ENCODE peak calls at places on chromosome 10, in seven cellular contexts. Y is amniotic stem cell; J is stimulated activated CD4-positive, alpha-beta T cell treated with anti-CD3 and anti-CD28 coated beads, Interleukin-4, amount 100 ng/mL, for 24 hours; L is T-cell; E is activated CD8-positive, alpha-beta memory T cell treated with anti-CD3 and anti-CD28 coated beads, Interleukin-2, amount 10 ng/mL, durations not matched to agents 7 days and 5 days; D is T-helper 2 cell; U is ureter. F is an unnamed sample.

GRCh38 chr10:6200588-6201510 is 1.9 kb upstream of the PFKFB3 start:
- DNase-seq in E (peak; percentile 74), L (peak; percentile 29), Y (no peak), D (no peak), J (peak; percentile 49), U (peak; percentile 64), F (peak; percentile 16)

GRCh38 chr10:89954787-89955566 is 253.6 kb downstream of the KIF20B start:
- DNase-seq in Y (no peak), L (no peak), U (no peak), D (no peak), E (no peak), J (no peak), F (no peak)

GRCh38 chr10:88165849-88166271 is 302.4 kb downstream of the PTEN start:
- DNase-seq in J (no peak), U (no peak), Y (peak; percentile 62), D (no peak), E (no peak), L (no peak), F (no peak)

GRCh38 chr10:86668297-86669165 is at the start of gene LDB3:
- DNase-seq in D (no peak), L (no peak), E (no peak), U (peak; percentile 69), J (no peak), Y (peak; percentile 29), F (no peak)

GRCh38 chr10:123062726-123063125 is 53.9 kb downstream of the ACADSB start:
- DNase-seq in U (no peak), L (no peak), E (no peak), D (no peak), Y (no peak), J (no peak), F (no peak)

GRCh38 chr10:132941640-132942051 is 724 bp downstream of the CFAP46 start:
- DNase-seq in Y (no peak), J (no peak), E (no peak), D (no peak), L (no peak), U (no peak), F (no peak)

GRCh38 chr10:70379581-70380176 is 2.7 kb downstream of the LRRC20 start:
- DNase-seq in L (no peak), E (no peak), J (no peak), D (no peak), Y (no peak), U (no peak), F (no peak)

GRCh38 chr10:93903051-93903450 is 9.3 kb downstream of the SLC35G1 start:
- DNase-seq in L (no peak), U (no peak), E (no peak), Y (no peak), D (no peak), J (no peak), F (no peak)

GRCh38 chr10:106175760-106176377 is 988.6 kb downstream of the SORCS1 start:
- DNase-seq in D (no peak), U (no peak), Y (peak; percentile 7), J (no peak), L (no peak), E (no peak), F (no peak)

GRCh38 chr10:78210548-78210947 is 176.9 kb downstream of the RPS24 start:
- DNase-seq in U (no peak), D (no peak), L (no peak), E (no peak), Y (no peak), J (no peak), F (no peak)

GRCh38 chr10:11898372-11899066 is 75.4 kb downstream of the PROSER2 start:
- DNase-seq in L (no peak), U (no peak), D (no peak), E (no peak), J (no peak), Y (no peak), F (no peak)

GRCh38 chr10:49784631-49785030 is 22.5 kb upstream of the OGDHL start:
- DNase-seq in D (no peak), J (no peak), E (no peak), L (no peak), U (no peak), Y (no peak), F (no peak)

GRCh38 chr10:100895346-100895745 is 17.4 kb upstream of the SLF2 start:
- DNase-seq in U (no peak), E (peak; percentile 11), Y (no peak), L (no peak), D (no peak), J (no peak), F (no peak)

GRCh38 chr10:47344996-47345870 is 2.9 kb upstream of the RBP3 start:
- DNase-seq in E (no peak), D (no peak), L (no peak), U (no peak), Y (no peak), J (no peak), F (no peak)

GRCh38 chr10:917416-917720 is 14.1 kb downstream of the LARP4B start:
- DNase-seq in E (no peak), D (no peak), U (no peak), L (no peak), J (no peak), Y (no peak), F (no peak)

GRCh38 chr10:60853107-60853506 is 74.8 kb downstream of the CDK1 start:
- DNase-seq in Y (no peak), D (no peak), J (no peak), U (no peak), L (no peak), E (no peak), F (no peak)

GRCh38 chr10:19638873-19639233 is 177.4 kb upstream of the PLXDC2 start:
- DNase-seq in E (no peak), L (no peak), D (no peak), J (no peak), U (no peak), Y (no peak), F (no peak)

GRCh38 chr10:97407211-97407951 is 6.2 kb upstream of the RRP12 start:
- DNase-seq in E (peak; percentile 80), D (no peak), U (peak; percentile 63), Y (peak; percentile 54), L (peak; percentile 36), J (peak; percentile 73), F (peak; percentile 58)